ENCODE peak calls at places on chromosomes 3 and 15, in ten cellular contexts. E, O, W, A, T, Z, V, R, G and L are unnamed samples.

GRCh38 chr15:64749999-64750657 is 25.3 kb downstream of the RBPMS2 start:
- DNase-seq in E (no peak), A (no peak), G (peak), W (no peak), V (no peak), Z (no peak), R (no peak), O (no peak), T (peak), L (no peak)

GRCh38 chr3:11236588-11237461 is 35.4 kb upstream of the ATG7 start:
- DNase-seq in G (peak), O (peak), E (peak), T (peak), V (no peak), R (no peak), W (peak), A (peak), Z (no peak), L (peak)

GRCh38 chr3:187744169-187745151 is 808 bp downstream of the BCL6 start:
- DNase-seq in W (no peak), V (no peak), T (peak), Z (peak), E (no peak), A (peak), R (peak), O (peak), G (peak), L (peak)

GRCh38 chr3:8778475-8778874 is 9.1 kb upstream of the OXTR start:
- DNase-seq in R (no peak), V (no peak), W (no peak), T (no peak), E (no peak), Z (no peak), A (no peak), O (no peak), G (no peak), L (no peak)

GRCh38 chr3:82082796-82083195 is 321.4 kb upstream of the GBE1 start:
- DNase-seq in T (no peak), Z (no peak), E (no peak), O (no peak), W (peak), G (no peak), V (no peak), A (no peak), R (no peak), L (no peak)

GRCh38 chr15:78129098-78130011 is 1.9 kb downstream of the CIB2 start:
- DNase-seq in T (peak), W (no peak), G (no peak), E (no peak), Z (no peak), O (no peak), V (no peak), R (no peak), A (no peak), L (no peak)

GRCh38 chr15:62482715-62483429 is 317.8 kb upstream of the C2CD4B start:
- DNase-seq in G (peak), W (peak), R (no peak), T (peak), E (no peak), A (no peak), O (no peak), V (no peak), Z (no peak), L (no peak)

GRCh38 chr3:116140100-116140689 is 305.1 kb downstream of the LSAMP start:
- DNase-seq in Z (no peak), O (peak), T (peak), A (no peak), V (no peak), W (peak), E (no peak), R (no peak), G (peak), L (no peak)

GRCh38 chr15:67033012-67033411 is 32.4 kb upstream of the SMAD3 start:
- DNase-seq in R (no peak), G (no peak), E (no peak), A (no peak), Z (no peak), W (no peak), V (no peak), T (no peak), O (no peak), L (peak)

GRCh38 chr3:89957461-89957860 is 850.0 kb downstream of the EPHA3 start:
- DNase-seq in R (no peak), G (no peak), A (no peak), V (peak), O (no peak), Z (no peak), E (no peak), T (no peak), W (no peak), L (no peak)